ENCODE peak calls at places on chromosome 4, in ten cellular contexts. S is SJSA1; N is stimulated activated CD8-positive, alpha-beta memory T cell treated with anti-CD3 and anti-CD28 coated beads, Interleukin-15, amount 100 ng/mL, for 1 hour; E is KG1; I is iPS-NIHi11; M is type B pancreatic cell; H is H9; K is activated T-cell treated with anti-CD3 and anti-CD28 coated beads for 24 hours; V is HTR-8/SVneo; C is stimulated activated CD4-positive, alpha-beta T cell treated with anti-CD3 and anti-CD28 coated beads, Interleukin-4, amount 100 ng/mL, for 48 hours. O is an unnamed sample.

GRCh38 chr4:60582167-60582566 is 618.0 kb upstream of the ADGRL3 start:
- DNase-seq in S (no peak), N (no peak), E (no peak), I (no peak), M (no peak), H (no peak), K (no peak), V (no peak), C (no peak), O (no peak)

GRCh38 chr4:69322055-69322454 is 41.8 kb downstream of the UGT2B28 start:
- DNase-seq in S (no peak), N (no peak), E (no peak), I (no peak), M (no peak), H (no peak), K (no peak), V (no peak), C (no peak), O (no peak)

GRCh38 chr4:3530051-3530450 is 2.2 kb downstream of the LRPAP1 start:
- DNase-seq in S (no peak), N (no peak), E (no peak), I (no peak), M (peak; percentile 56), H (no peak), K (no peak), V (no peak), C (no peak), O (no peak)

GRCh38 chr4:37717575-37717974 is 31.4 kb upstream of the RELL1 start:
- DNase-seq in S (no peak), N (no peak), E (no peak), I (no peak), M (no peak), H (no peak), K (no peak), V (no peak), C (no peak), O (no peak)

GRCh38 chr4:76984788-76985211 is 35.2 kb downstream of the SEPTIN11 start:
- DNase-seq in S (peak; percentile 95), N (no peak), E (no peak), I (no peak), M (no peak), H (no peak), K (no peak), V (peak; percentile 70), C (no peak), O (no peak)

GRCh38 chr4:150593996-150594395 is 12.0 kb downstream of the MAB21L2 start:
- DNase-seq in S (no peak), N (no peak), E (no peak), I (no peak), M (no peak), H (no peak), K (no peak), V (no peak), C (no peak), O (no peak)

GRCh38 chr4:88212253-88212561 is 53.8 kb upstream of the ABCG2 start:
- DNase-seq in S (no peak), N (no peak), E (no peak), I (no peak), M (no peak), H (no peak), K (no peak), V (no peak), C (no peak), O (no peak)

GRCh38 chr4:1362046-1362445 is 15.0 kb downstream of the UVSSA start:
- DNase-seq in S (no peak), N (no peak), E (no peak), I (no peak), M (no peak), H (no peak), K (no peak), V (no peak), C (no peak), O (no peak)

GRCh38 chr4:52244773-52245360 is 193.8 kb downstream of the SPATA18 start:
- DNase-seq in S (no peak), N (no peak), E (no peak), I (no peak), M (no peak), H (no peak), K (no peak), V (no peak), C (no peak), O (no peak)

GRCh38 chr4:99077177-99077576 is 11.4 kb downstream of the ADH5 start:
- DNase-seq in S (no peak), N (no peak), E (no peak), I (no peak), M (no peak), H (no peak), K (no peak), V (no peak), C (no peak), O (no peak)

GRCh38 chr4:169070071-169070894 is 60.2 kb upstream of the CBR4 start:
- DNase-seq in S (peak; percentile 90), N (no peak), E (no peak), I (peak; percentile 75), M (peak; percentile 72), H (peak; percentile 85), K (no peak), V (peak; percentile 89), C (no peak), O (no peak)

GRCh38 chr4:115851918-115852766 is 738.7 kb upstream of the NDST4 start:
- DNase-seq in S (no peak), N (no peak), E (peak; percentile 16), I (peak; percentile 68), M (no peak), H (peak; percentile 73), K (no peak), V (peak; percentile 1), C (no peak), O (no peak)

GRCh38 chr4:51895816-51896408 is 53.0 kb downstream of the DCUN1D4 start:
- DNase-seq in S (peak; percentile 67), N (peak; percentile 17), E (peak; percentile 27), I (peak; percentile 86), M (no peak), H (peak; percentile 77), K (peak; percentile 33), V (peak; percentile 59), C (peak; percentile 36), O (no peak)

GRCh38 chr4:37793562-37793961 is 32.9 kb upstream of the PGM2 start:
- DNase-seq in S (no peak), N (no peak), E (no peak), I (no peak), M (no peak), H (no peak), K (no peak), V (no peak), C (no peak), O (no peak)

GRCh38 chr4:55444822-55445221 is 49.1 kb downstream of the TMEM165 start:
- DNase-seq in S (no peak), N (no peak), E (no peak), I (no peak), M (no peak), H (no peak), K (no peak), V (no peak), C (no peak), O (no peak)

GRCh38 chr4:27318740-27319139 is 458.1 kb downstream of the STIM2 start:
- DNase-seq in S (no peak), N (no peak), E (peak; percentile 16), I (peak; percentile 81), M (no peak), H (peak; percentile 80), K (no peak), V (no peak), C (no peak), O (no peak)

GRCh38 chr4:26899991-26900390 is 39.4 kb downstream of the STIM2 start:
- DNase-seq in S (no peak), N (no peak), E (no peak), I (no peak), M (no peak), H (no peak), K (no peak), V (no peak), C (no peak), O (no peak)

GRCh38 chr4:127145001-127145400 is 487.8 kb upstream of the INTU start:
- DNase-seq in S (no peak), N (no peak), E (no peak), I (no peak), M (no peak), H (no peak), K (no peak), V (no peak), C (no peak), O (no peak)

GRCh38 chr4:112145820-112146813 is 863 bp downstream of the FAM241A start:
- DNase-seq in S (peak; percentile 51), N (peak; percentile 30), E (peak; percentile 61), I (peak; percentile 64), M (peak; percentile 70), H (peak; percentile 46), K (peak; percentile 72), V (peak; percentile 30), C (peak; percentile 69), O (no peak)

GRCh38 chr4:111064342-111064993 is 441.6 kb upstream of the PITX2 start:
- DNase-seq in S (peak; percentile 91), N (no peak), E (no peak), I (peak; percentile 16), M (no peak), H (peak; percentile 39), K (no peak), V (peak; percentile 41), C (no peak), O (no peak)

GRCh38 chr4:115883251-115883650 is 769.8 kb upstream of the NDST4 start:
- DNase-seq in S (no peak), N (no peak), E (no peak), I (no peak), M (no peak), H (no peak), K (no peak), V (no peak), C (no peak), O (no peak)